ENCODE peak calls at places on chromosomes 16 and 17, in eight cellular contexts. K, E, S, P, C, J, U and M are unnamed samples. For H3K36me3, the result is how much of the 10 kb centered on the place peaks cover.

GRCh38 chr16:14088155-14088753 is 17.1 kb downstream of the MRTFB start:
- DNase-seq in K (no peak), E (no peak), S (no peak), P (no peak), C (no peak), J (no peak), U (no peak), M (no peak)

GRCh38 chr17:81365601-81366585 is 29.4 kb upstream of the BAHCC1 start:
- DNase-seq in K (peak), E (peak), S (no peak), P (peak), C (no peak), J (no peak), U (no peak), M (no peak)

GRCh38 chr16:68128577-68129305 is 43.6 kb downstream of the NFATC3 start:
- DNase-seq in K (peak), E (no peak), S (no peak), P (peak), C (no peak), J (no peak), U (no peak), M (no peak)

GRCh38 chr16:1436731-1437355 is 6.0 kb downstream of the PERCC1 start:
- DNase-seq in K (no peak), E (no peak), S (no peak), P (no peak), C (no peak), J (no peak), U (no peak), M (no peak)

GRCh38 chr17:17567631-17568030 is 23.9 kb downstream of the PEMT start:
- DNase-seq in K (peak), E (no peak), S (peak), P (peak), C (no peak), J (no peak), U (no peak), M (no peak)

GRCh38 chr16:51440096-51440495 is 289.0 kb upstream of the SALL1 start:
- DNase-seq in K (no peak), E (no peak), S (no peak), P (no peak), C (no peak), J (no peak), U (peak), M (no peak)

GRCh38 chr16:11681526-11681925 is 13.3 kb downstream of the SNN start:
- DNase-seq in K (no peak), E (no peak), S (no peak), P (no peak), C (no peak), J (no peak), U (no peak), M (peak)

GRCh38 chr16:74608944-74609343 is 2.0 kb upstream of the GLG1 start:
- DNase-seq in K (no peak), E (no peak), S (no peak), P (no peak), C (no peak), J (no peak), U (no peak), M (peak)

GRCh38 chr16:49822649-49823370 is 33.1 kb downstream of the ZNF423 start:
- DNase-seq in K (no peak), E (no peak), S (no peak), P (no peak), C (peak), J (no peak), U (no peak), M (no peak)

GRCh38 chr17:337866-338265 is 14.7 kb downstream of the RPH3AL start:
- DNase-seq in K (no peak), E (no peak), S (no peak), P (no peak), C (no peak), J (no peak), U (no peak), M (no peak)

GRCh38 chr16:89815639-89816348 is 653 bp downstream of the FANCA start:
- DNase-seq in K (no peak), E (no peak), S (no peak), P (no peak), C (peak), J (no peak), U (peak), M (no peak)

GRCh38 chr16:83626676-83627075 is 181.1 kb upstream of the HSBP1 start:
- DNase-seq in K (no peak), E (no peak), S (no peak), P (no peak), C (no peak), J (no peak), U (no peak), M (no peak)

GRCh38 chr16:89624775-89625761 is 11.6 kb downstream of the DPEP1 start:
- DNase-seq in K (no peak), E (no peak), S (no peak), P (no peak), C (no peak), J (peak), U (no peak), M (no peak)

GRCh38 chr17:17782425-17783120 is 54.2 kb downstream of the SREBF1 start:
- DNase-seq in K (no peak), E (no peak), S (no peak), P (no peak), C (peak), J (no peak), U (peak), M (no peak)

GRCh38 chr16:85641776-85642176 is 28.7 kb downstream of the GSE1 start:
- DNase-seq in K (no peak), E (no peak), S (peak), P (no peak), C (no peak), J (no peak), U (no peak), M (no peak)

GRCh38 chr17:75105269-75106080 is 4.3 kb upstream of the ARMC7 start:
- DNase-seq in K (peak), E (peak), S (no peak), P (peak), C (peak), J (peak), U (peak), M (no peak)

GRCh38 chr17:27473748-27474609 is 17.7 kb downstream of the KSR1 start:
- DNase-seq in K (peak), E (peak), S (peak), P (no peak), C (peak), J (no peak), U (no peak), M (peak)

GRCh38 chr16:10937068-10937859 is 5.0 kb downstream of the DEXI start:
- DNase-seq in K (no peak), E (no peak), S (no peak), P (no peak), C (no peak), J (no peak), U (no peak), M (peak)

GRCh38 chr17:57935833-57936807 is 19.1 kb downstream of the CUEDC1 start:
- DNase-seq in K (no peak), E (no peak), S (peak), P (peak), C (peak), J (no peak), U (peak), M (no peak)

DNA sequence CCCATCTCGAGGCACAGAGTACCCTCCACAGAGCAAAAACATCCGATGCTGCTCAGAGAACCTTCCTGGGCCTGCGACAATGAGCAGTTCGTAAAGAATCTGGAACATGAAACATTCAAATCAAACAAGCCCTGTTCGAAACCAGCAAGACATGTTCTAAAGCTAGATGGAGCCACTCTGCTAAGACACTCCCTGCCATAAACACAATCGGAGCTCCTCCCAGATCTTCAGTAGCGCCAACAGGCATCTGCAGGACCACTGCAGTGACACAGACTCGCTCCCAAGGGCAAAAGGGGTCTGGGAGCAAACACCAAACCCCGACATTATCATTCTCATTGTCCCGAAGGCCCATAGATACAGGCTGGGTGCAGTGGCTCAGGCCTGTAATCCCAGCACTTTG is 108.7 kb downstream of the ZFHX3 start:
- DNase-seq in K (no peak), E (no peak), S (peak), P (peak), C (no peak), J (no peak), U (no peak), M (no peak)
- TF ChIP-seq CTCF in K (no peak), E (no peak), S (no peak), P (peak), C (peak), J (no peak), U (no peak), M (no peak)

GRCh38 chr17:80137131-80137530 is 9.8 kb downstream of the EIF4A3 start:
- DNase-seq in K (no peak), E (no peak), S (no peak), P (no peak), C (no peak), J (no peak), U (no peak), M (no peak)

GRCh38 chr17:80133626-80133970 is 13.3 kb downstream of the EIF4A3 start:
- DNase-seq in K (no peak), E (no peak), S (no peak), P (no peak), C (no peak), J (no peak), U (no peak), M (no peak)

GRCh38 chr17:80141463-80142165 is 5.3 kb downstream of the EIF4A3 start:
- DNase-seq in K (no peak), E (no peak), S (no peak), P (no peak), C (no peak), J (no peak), U (peak), M (no peak)

GRCh38 chr17:80142929-80143328 is 4.0 kb downstream of the EIF4A3 start:
- DNase-seq in K (no peak), E (no peak), S (no peak), P (no peak), C (no peak), J (no peak), U (no peak), M (no peak)

DNA sequence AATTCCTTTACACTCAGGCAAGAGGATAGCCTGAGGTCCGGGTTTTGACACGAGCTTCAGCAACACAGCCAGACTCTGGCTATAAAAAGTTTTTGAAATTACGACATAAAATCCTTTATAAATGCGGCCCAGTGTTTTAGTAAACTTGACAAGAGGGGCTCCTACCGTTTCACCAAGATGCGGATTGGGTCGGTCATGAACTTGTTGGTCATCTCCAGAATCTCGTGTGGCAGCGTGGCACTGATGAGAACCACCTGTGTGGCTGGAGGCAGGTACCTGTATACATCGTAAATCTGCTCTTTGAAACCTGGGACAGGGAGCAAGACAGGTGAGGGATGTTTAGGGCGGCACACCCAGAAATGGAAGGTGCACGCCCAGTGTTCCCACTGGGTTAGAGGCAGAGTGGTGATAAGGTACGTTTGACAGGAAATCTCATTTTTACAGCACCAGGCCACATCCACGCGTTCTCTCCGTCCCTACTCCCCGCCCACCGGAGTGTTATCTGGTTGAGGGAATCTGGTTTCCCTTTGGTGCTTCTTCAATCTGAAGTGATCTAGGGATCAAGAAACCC is 8.0 kb downstream of the EIF4A3 start:
- DNase-seq in K (no peak), E (no peak), S (no peak), P (no peak), C (no peak), J (no peak), U (no peak), M (no peak)
- H3K36me3 ChIP-seq in K (half or more), E (half or more), S (under half), P (half or more), C (half or more), J (under half), U (under half), M (half or more)

GRCh38 chr17:45229681-45230409 is 8.2 kb downstream of the FMNL1 start:
- DNase-seq in K (no peak), E (no peak), S (no peak), P (no peak), C (no peak), J (no peak), U (no peak), M (peak)
- H3K4me3 ChIP-seq in K (no peak), E (peak), S (peak), P (no peak), C (no peak), J (no peak), U (no peak), M (peak)

DNA sequence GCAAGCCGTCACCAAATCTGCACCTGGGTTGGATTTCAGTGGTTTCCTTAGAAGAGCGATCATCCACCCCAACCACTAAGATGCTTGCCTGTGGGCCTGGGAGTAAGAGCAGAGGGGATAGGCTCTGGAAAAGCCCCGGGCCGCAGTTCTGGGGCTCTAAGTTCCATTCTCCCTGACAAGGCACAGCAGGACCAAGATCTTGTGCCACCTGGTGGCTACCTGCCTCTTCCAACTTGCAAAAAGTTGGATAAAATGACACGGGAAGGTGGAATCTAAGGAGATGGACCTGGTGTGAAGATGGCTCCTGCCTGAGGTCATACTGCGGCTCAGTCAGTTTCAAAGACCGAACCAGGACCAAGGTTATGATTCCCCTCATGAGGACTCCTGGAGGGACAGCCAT is 42.3 kb downstream of the ABCC12 start:
- DNase-seq in K (no peak), E (no peak), S (no peak), P (no peak), C (no peak), J (no peak), U (peak), M (no peak)
- TF ChIP-seq CTCF in K (no peak), E (no peak), S (no peak), P (no peak), C (no peak), J (no peak), U (peak), M (no peak)

DNA sequence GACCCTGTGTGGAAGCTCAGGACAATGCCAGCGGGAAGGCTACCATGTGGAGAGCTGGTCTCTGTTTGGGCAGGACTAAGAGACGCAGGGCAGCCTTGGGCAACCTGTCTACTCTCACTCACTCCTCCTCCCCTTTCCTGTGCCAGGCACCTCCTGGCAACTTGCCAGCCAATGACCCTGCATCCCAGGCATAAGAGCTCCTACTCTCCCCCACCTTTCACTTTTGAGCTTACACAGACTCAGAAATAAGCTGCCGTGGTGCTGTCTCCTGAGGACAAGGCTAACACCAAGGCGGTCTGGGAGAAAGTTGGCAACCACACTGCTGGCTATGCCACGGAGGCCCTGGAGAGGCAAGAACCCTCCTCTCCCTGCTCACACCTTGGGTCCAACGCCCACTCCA is 2.6 kb downstream of the HBM start:
- DNase-seq in K (no peak), E (no peak), S (no peak), P (no peak), C (no peak), J (no peak), U (no peak), M (no peak)
- H3K36me3 ChIP-seq in K (under half), E (under half), S (under half), P (under half), C (under half), J (under half), U (under half), M (under half)

GRCh38 chr17:2101448-2102257 is 46.8 kb downstream of the HIC1 start:
- DNase-seq in K (peak), E (peak), S (peak), P (no peak), C (no peak), J (no peak), U (no peak), M (no peak)
- H3K4me3 ChIP-seq in K (no peak), E (no peak), S (no peak), P (no peak), C (no peak), J (no peak), U (no peak), M (no peak)

GRCh38 chr17:63621684-63622570 is at the start of gene MAP3K3:
- DNase-seq in K (peak), E (peak), S (peak), P (peak), C (peak), J (peak), U (peak), M (peak)
- TF ChIP-seq CTCF in K (no peak), E (peak), S (no peak), P (peak), C (peak), J (no peak), U (peak), M (no peak)

DNA sequence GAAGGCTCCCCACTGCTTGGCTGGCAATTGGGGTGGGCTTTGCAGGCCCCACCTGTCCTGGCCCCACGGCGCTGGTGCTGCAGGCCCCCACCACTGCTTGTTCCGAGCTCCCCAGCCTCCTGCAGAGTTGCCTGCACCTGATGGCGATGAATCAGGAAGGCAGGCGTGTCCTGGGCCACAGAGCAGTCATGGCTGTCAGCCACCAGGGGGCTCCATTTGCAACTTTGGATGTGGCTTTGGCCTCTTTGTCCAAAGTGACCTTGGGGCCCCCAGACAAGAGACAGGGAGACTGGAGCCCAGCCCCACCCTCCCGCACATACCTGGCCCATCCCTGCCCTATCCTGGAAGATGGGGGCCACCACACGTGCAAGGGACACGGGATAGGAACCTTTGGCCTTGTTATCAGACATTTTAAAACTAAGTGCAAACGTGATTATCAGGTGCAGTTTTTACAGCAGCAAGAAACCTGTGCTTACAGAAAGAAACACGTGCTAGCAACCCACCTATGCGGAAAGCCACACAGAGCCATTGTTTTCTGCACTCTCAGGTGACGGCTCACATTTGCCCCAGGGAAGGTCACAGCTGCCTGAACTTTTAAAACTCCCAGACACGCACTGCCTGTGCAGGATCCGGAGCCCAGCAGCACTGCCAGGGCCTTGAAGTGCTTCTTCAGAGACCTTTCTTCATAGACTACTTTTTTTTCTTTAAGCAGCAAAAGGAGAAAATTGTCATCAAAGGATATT is at the start of gene DNASE1:
- DNase-seq in K (peak), E (peak), S (peak), P (peak), C (peak), J (peak), U (peak), M (peak)
- H3K36me3 ChIP-seq in K (half or more), E (half or more), S (under half), P (half or more), C (under half), J (under half), U (under half), M (under half)

GRCh38 chr17:62705781-62706597 is 78.5 kb downstream of the MRC2 start:
- DNase-seq in K (no peak), E (no peak), S (peak), P (peak), C (peak), J (no peak), U (peak), M (no peak)
- H3K4me3 ChIP-seq in K (no peak), E (peak), S (no peak), P (peak), C (peak), J (no peak), U (peak), M (no peak)

DNA sequence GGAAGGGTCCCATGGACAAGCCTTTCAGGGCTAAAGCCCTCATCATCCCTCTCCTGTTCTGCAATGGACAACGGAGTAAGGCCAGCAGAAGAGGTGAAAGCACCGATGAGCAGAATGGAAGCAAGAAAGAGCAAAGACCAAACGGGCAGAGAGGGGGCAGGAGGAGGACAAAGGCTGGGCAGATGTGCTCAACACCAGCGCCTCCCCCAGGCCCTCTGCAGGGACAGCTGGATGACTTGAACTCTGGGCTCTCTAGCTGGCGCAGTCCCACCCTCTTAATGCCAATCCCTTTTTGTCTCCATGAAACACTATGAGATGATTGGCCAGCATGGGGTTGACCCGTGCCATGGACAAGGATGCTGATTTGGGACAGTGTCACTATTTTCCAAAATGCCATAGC is 22.0 kb downstream of the ACLY start:
- DNase-seq in K (no peak), E (no peak), S (no peak), P (no peak), C (no peak), J (no peak), U (no peak), M (no peak)
- TF ChIP-seq CTCF in K (no peak), E (no peak), S (no peak), P (no peak), C (no peak), J (no peak), U (no peak), M (no peak)